ENCODE peak calls at places on chromosome 18, in eight cellular contexts. U is breast epithelium, O is IMR-90, M is heart left ventricle, P is sigmoid colon, I is Peyer's patch, K is uterus, Q is HCT116. F is an unnamed sample.

GRCh38 chr18:29912351-29912750 is 1130.2 kb downstream of the DSC3 start:
- DNase-seq in I (no peak), P (no peak), K (no peak), Q (no peak), U (no peak), O (no peak), M (no peak), F (no peak)

GRCh38 chr18:73594749-73595148 is 552.9 kb downstream of the FBXO15 start:
- DNase-seq in Q (no peak), K (no peak), U (no peak), M (no peak), P (no peak), O (peak), I (no peak), F (no peak)

GRCh38 chr18:78882585-78882984 is 97.0 kb upstream of the SALL3 start:
- DNase-seq in K (no peak), Q (no peak), P (no peak), M (no peak), I (no peak), O (no peak), U (no peak), F (no peak)

GRCh38 chr18:36850527-36851201 is 21.7 kb downstream of the KIAA1328 start:
- DNase-seq in I (no peak), Q (peak), U (no peak), O (peak), K (no peak), M (no peak), P (no peak), F (no peak)

GRCh38 chr18:58847383-58848071 is 17.1 kb upstream of the ZNF532 start:
- DNase-seq in K (no peak), P (no peak), M (peak), O (no peak), Q (no peak), I (peak), U (no peak), F (no peak)

GRCh38 chr18:5294618-5295230 is 802 bp downstream of the ZBTB14 start:
- DNase-seq in K (peak), I (peak), O (peak), Q (no peak), U (peak), M (peak), P (peak), F (peak)

GRCh38 chr18:64791211-64791610 is 642.3 kb upstream of the LINC00305 start:
- DNase-seq in I (no peak), M (no peak), U (no peak), Q (no peak), P (no peak), K (no peak), O (no peak), F (no peak)

GRCh38 chr18:46051731-46052461 is 20.2 kb downstream of the PSTPIP2 start:
- DNase-seq in U (no peak), K (no peak), I (no peak), O (peak), M (no peak), P (no peak), Q (no peak), F (no peak)

GRCh38 chr18:46466236-46467160 is 190.5 kb downstream of the LOXHD1 start:
- DNase-seq in P (no peak), M (no peak), U (no peak), Q (no peak), K (no peak), I (no peak), O (no peak), F (no peak)

GRCh38 chr18:8003878-8004675 is 437.0 kb downstream of the PTPRM start:
- DNase-seq in K (no peak), P (no peak), U (no peak), M (no peak), Q (no peak), O (peak), I (no peak), F (no peak)

GRCh38 chr18:57909620-57910019 is 106.5 kb upstream of the ATP8B1 start:
- DNase-seq in M (no peak), U (no peak), O (no peak), Q (no peak), K (no peak), I (peak), P (no peak), F (no peak)

GRCh38 chr18:73679941-73680700 is 467.5 kb downstream of the FBXO15 start:
- DNase-seq in Q (no peak), I (no peak), U (no peak), M (no peak), O (peak), K (no peak), P (no peak), F (no peak)

GRCh38 chr18:54217624-54218023 is 6.8 kb downstream of the MBD2 start:
- DNase-seq in I (no peak), U (no peak), M (no peak), Q (no peak), P (no peak), K (no peak), O (no peak), F (no peak)

GRCh38 chr18:36207326-36207725 is 20.0 kb downstream of the MOCOS start:
- DNase-seq in K (no peak), U (no peak), M (no peak), O (no peak), Q (no peak), I (no peak), P (no peak), F (no peak)

GRCh38 chr18:28181616-28182015 is 4.7 kb upstream of the CDH2 start:
- DNase-seq in K (no peak), I (no peak), O (no peak), U (no peak), Q (no peak), M (no peak), P (no peak), F (no peak)

GRCh38 chr18:70423120-70423519 is 134.3 kb downstream of the SOCS6 start:
- DNase-seq in I (no peak), O (no peak), Q (no peak), P (no peak), M (no peak), U (no peak), K (no peak), F (no peak)

GRCh38 chr18:55138401-55138800 is 179.1 kb upstream of the CCDC68 start:
- DNase-seq in I (no peak), O (no peak), K (no peak), U (no peak), M (no peak), Q (no peak), P (no peak), F (no peak)

GRCh38 chr18:78996741-78997490 is 17.3 kb downstream of the SALL3 start:
- DNase-seq in M (no peak), U (no peak), K (no peak), O (no peak), Q (no peak), I (no peak), P (no peak), F (no peak)

GRCh38 chr18:80193701-80194100 is 53.6 kb downstream of the PARD6G start:
- DNase-seq in Q (no peak), M (no peak), K (no peak), I (no peak), O (no peak), U (no peak), P (no peak), F (no peak)

GRCh38 chr18:76451475-76452331 is 43.3 kb downstream of the ZNF516 start:
- DNase-seq in O (no peak), K (no peak), P (peak), I (peak), M (peak), U (no peak), Q (no peak), F (no peak)

GRCh38 chr18:46199515-46200147 is 95.4 kb downstream of the HAUS1 start:
- DNase-seq in M (no peak), K (no peak), I (no peak), Q (peak), O (peak), P (no peak), U (no peak), F (no peak)

GRCh38 chr18:80157708-80158343 is 48.8 kb downstream of the ADNP2 start:
- DNase-seq in M (peak), I (peak), P (peak), K (peak), O (peak), U (peak), Q (peak), F (no peak)

GRCh38 chr18:9741821-9742541 is 33.9 kb downstream of the RAB31 start:
- DNase-seq in K (no peak), M (no peak), U (no peak), O (no peak), P (no peak), Q (no peak), I (peak), F (no peak)

GRCh38 chr18:31176531-31176930 is 13.9 kb upstream of the DSC1 start:
- DNase-seq in M (no peak), I (no peak), U (no peak), P (no peak), Q (no peak), O (peak), K (no peak), F (no peak)

GRCh38 chr18:304887-305529 is 37.2 kb upstream of the THOC1 start:
- DNase-seq in P (no peak), O (no peak), K (no peak), U (no peak), I (no peak), M (no peak), Q (no peak), F (no peak)

GRCh38 chr18:39675358-39675757 is 2109.8 kb upstream of the CELF4 start:
- DNase-seq in K (no peak), M (no peak), O (peak), U (no peak), P (no peak), Q (no peak), I (no peak), F (peak)

GRCh38 chr18:43265465-43265864 is 11.8 kb downstream of the SYT4 start:
- DNase-seq in O (no peak), M (no peak), Q (no peak), P (no peak), U (no peak), I (no peak), K (no peak), F (no peak)

GRCh38 chr18:78146136-78146535 is 833.5 kb upstream of the SALL3 start:
- DNase-seq in U (no peak), M (no peak), K (no peak), O (no peak), P (no peak), Q (no peak), I (no peak), F (no peak)

GRCh38 chr18:79926715-79927596 is 24.5 kb downstream of the SLC66A2 start:
- DNase-seq in M (peak), Q (no peak), U (peak), K (peak), O (no peak), P (peak), I (peak), F (no peak)

GRCh38 chr18:13305326-13305725 is 86.8 kb downstream of the LDLRAD4 start:
- DNase-seq in K (no peak), O (no peak), M (no peak), P (no peak), U (no peak), I (no peak), Q (no peak), F (no peak)
- TF ChIP-seq POLR2A in K (no peak), O (no peak), M (no peak), P (no peak), U (no peak), I (no peak), Q (no peak), F (no peak)

GRCh38 chr18:62420513-62421209 is 95.6 kb downstream of the TNFRSF11A start:
- DNase-seq in U (no peak), K (no peak), Q (no peak), P (no peak), O (peak), I (peak), M (peak), F (no peak)
- TF ChIP-seq POLR2A in U (no peak), K (no peak), Q (no peak), P (no peak), O (no peak), I (peak), M (no peak), F (no peak)

GRCh38 chr18:52569492-52569891 is 229.5 kb downstream of the DCC start:
- DNase-seq in M (no peak), U (no peak), O (peak), P (no peak), I (no peak), K (no peak), Q (no peak), F (no peak)
- TF ChIP-seq POLR2A in M (no peak), U (no peak), O (no peak), P (no peak), I (no peak), K (no peak), Q (no peak), F (no peak)

GRCh38 chr18:44673256-44673950 is 7.3 kb upstream of the SETBP1 start:
- DNase-seq in U (no peak), P (no peak), I (no peak), Q (no peak), K (no peak), O (no peak), M (no peak), F (no peak)
- TF ChIP-seq POLR2A in U (no peak), P (no peak), I (no peak), Q (no peak), K (no peak), O (no peak), M (no peak), F (no peak)

GRCh38 chr18:75244914-75245313 is 34.3 kb downstream of the TSHZ1 start:
- DNase-seq in I (no peak), P (no peak), Q (no peak), M (no peak), O (no peak), U (no peak), K (no peak), F (no peak)

GRCh38 chr18:75241705-75242104 is 31.1 kb downstream of the TSHZ1 start:
- DNase-seq in I (no peak), M (no peak), P (no peak), K (no peak), U (no peak), Q (no peak), O (no peak), F (no peak)

GRCh38 chr18:75247601-75248421 is 37.2 kb downstream of the TSHZ1 start:
- DNase-seq in M (no peak), Q (no peak), K (no peak), I (no peak), U (no peak), O (peak), P (no peak), F (no peak)

GRCh38 chr18:75247041-75247551 is 36.5 kb downstream of the TSHZ1 start:
- DNase-seq in U (no peak), O (peak), I (no peak), K (no peak), Q (no peak), P (no peak), M (no peak), F (no peak)

GRCh38 chr18:75244336-75244735 is 33.7 kb downstream of the TSHZ1 start:
- DNase-seq in O (no peak), U (no peak), Q (no peak), K (no peak), M (no peak), I (no peak), P (no peak), F (no peak)
- TF ChIP-seq POLR2A in O (no peak), U (no peak), Q (no peak), K (no peak), M (no peak), I (no peak), P (no peak), F (no peak)

GRCh38 chr18:22088029-22088428 is 81.4 kb upstream of the GATA6 start:
- DNase-seq in U (no peak), M (peak), P (no peak), Q (no peak), O (no peak), I (peak), K (no peak), F (no peak)
- TF ChIP-seq POLR2A in U (no peak), M (no peak), P (no peak), Q (no peak), O (no peak), I (peak), K (no peak), F (no peak)

GRCh38 chr18:75209952-75210261 is 690 bp upstream of the TSHZ1 start:
- DNase-seq in U (no peak), O (no peak), K (no peak), M (no peak), P (no peak), Q (no peak), I (no peak), F (no peak)

GRCh38 chr18:75208055-75208835 is 694 bp downstream of the PTGR3 start:
- DNase-seq in I (peak), M (peak), Q (no peak), K (peak), U (no peak), P (peak), O (peak), F (no peak)

GRCh38 chr18:75207298-75208054 is 1.5 kb downstream of the PTGR3 start:
- DNase-seq in M (no peak), I (peak), P (no peak), U (no peak), Q (no peak), K (no peak), O (peak), F (no peak)

GRCh38 chr18:75209129-75209951 is at the start of gene PTGR3:
- DNase-seq in O (peak), U (peak), P (peak), Q (peak), I (peak), K (peak), M (peak), F (peak)

DNA sequence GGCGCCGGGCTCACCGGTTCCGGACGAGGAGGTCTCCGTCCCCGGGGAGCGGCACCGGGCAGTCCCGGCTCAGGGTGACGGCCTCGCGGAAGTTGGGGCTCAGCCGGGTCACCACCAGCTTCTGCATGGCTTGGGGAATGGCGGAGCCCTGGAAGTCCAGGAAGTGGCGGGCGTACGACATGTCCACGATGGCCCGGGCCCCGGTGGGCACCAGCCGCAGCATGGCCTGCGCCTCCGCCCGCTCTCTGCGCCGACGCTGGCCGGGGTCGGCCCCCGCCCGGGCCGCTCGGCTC is 157 bp downstream of the PTGR3 start:
- DNase-seq in M (no peak), K (no peak), I (peak), P (peak), O (no peak), Q (no peak), U (no peak), F (no peak)
- TF ChIP-seq POLR2A in M (peak), K (no peak), I (no peak), P (no peak), O (no peak), Q (no peak), U (no peak), F (no peak)

GRCh38 chr18:10771053-10771709 is 245.4 kb downstream of the NAPG start:
- DNase-seq in M (no peak), I (no peak), Q (no peak), P (no peak), U (no peak), O (peak), K (no peak), F (no peak)

GRCh38 chr18:10768221-10768620 is 242.4 kb downstream of the NAPG start:
- DNase-seq in O (no peak), P (no peak), I (no peak), K (no peak), M (no peak), U (no peak), Q (no peak), F (no peak)

GRCh38 chr18:10770264-10770663 is 244.4 kb downstream of the NAPG start:
- DNase-seq in O (no peak), P (no peak), K (no peak), U (no peak), Q (no peak), I (no peak), M (no peak), F (no peak)

GRCh38 chr18:10767658-10768057 is 241.8 kb downstream of the NAPG start:
- DNase-seq in Q (no peak), M (no peak), O (no peak), I (no peak), P (no peak), K (no peak), U (no peak), F (no peak)
- TF ChIP-seq POLR2A in Q (no peak), M (no peak), O (no peak), I (no peak), P (no peak), K (no peak), U (no peak), F (no peak)

GRCh38 chr18:49850636-49851035 is 37.3 kb upstream of the ACAA2 start:
- DNase-seq in U (no peak), K (no peak), O (no peak), Q (no peak), M (no peak), I (no peak), P (no peak), F (no peak)

GRCh38 chr18:49853436-49853835 is 40.1 kb upstream of the ACAA2 start:
- DNase-seq in Q (no peak), K (no peak), U (no peak), M (no peak), I (no peak), P (no peak), O (no peak), F (no peak)

GRCh38 chr18:49851624-49852023 is 38.3 kb upstream of the ACAA2 start:
- DNase-seq in Q (no peak), P (no peak), O (no peak), K (no peak), U (no peak), M (no peak), I (no peak), F (no peak)

GRCh38 chr18:49854681-49855080 is 41.3 kb upstream of the ACAA2 start:
- DNase-seq in O (no peak), I (no peak), M (no peak), P (no peak), Q (no peak), K (no peak), U (no peak), F (no peak)

DNA sequence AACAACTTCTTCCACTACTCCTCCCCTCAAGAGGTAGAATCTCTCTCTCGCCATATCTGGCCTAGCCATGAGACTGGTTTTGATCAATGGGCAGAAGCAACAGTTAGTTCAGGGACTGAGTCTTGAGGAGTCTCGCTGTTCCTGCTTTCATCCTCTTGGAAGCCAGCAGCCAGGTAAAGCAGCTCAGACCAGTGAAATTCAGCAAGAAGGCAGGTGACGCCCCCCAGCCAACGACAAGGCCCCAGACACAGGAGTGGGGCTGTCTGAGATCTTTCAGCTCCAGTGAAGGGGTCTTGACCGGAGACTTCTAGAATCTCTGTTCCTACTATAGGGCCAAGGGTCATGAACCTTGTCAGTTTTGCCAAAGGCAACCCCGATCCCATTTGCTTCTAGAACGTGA is 39.7 kb upstream of the ACAA2 start:
- DNase-seq in O (no peak), K (no peak), I (no peak), P (no peak), M (no peak), U (no peak), Q (no peak), F (no peak)
- TF ChIP-seq POLR2A in O (no peak), K (no peak), I (no peak), P (no peak), M (no peak), U (no peak), Q (no peak), F (no peak)

GRCh38 chr18:59884331-59884730 is 15.5 kb upstream of the PMAIP1 start:
- DNase-seq in O (no peak), K (no peak), P (no peak), I (no peak), U (no peak), Q (no peak), M (no peak), F (no peak)

GRCh38 chr18:59881728-59882685 is 17.8 kb upstream of the PMAIP1 start:
- DNase-seq in K (no peak), M (no peak), I (peak), Q (no peak), O (peak), U (no peak), P (no peak), F (no peak)

GRCh38 chr18:59885579-59886163 is 14.1 kb upstream of the PMAIP1 start:
- DNase-seq in P (no peak), Q (no peak), M (no peak), I (no peak), O (peak), U (no peak), K (no peak), F (no peak)
- TF ChIP-seq POLR2A in P (no peak), Q (no peak), M (no peak), I (no peak), O (no peak), U (no peak), K (no peak), F (no peak)